ENCODE peak calls at places on chromosomes 4 and X, in ten cellular contexts. G, C, F, B, L, M, O, V, H and E are unnamed samples.

GRCh38 chr4:80538276-80538926 is 202.9 kb downstream of the CFAP299 start:
- DNase-seq in G (no peak), C (no peak), F (peak), B (no peak), L (no peak), M (no peak), O (no peak), V (no peak), H (no peak), E (peak)

GRCh38 chr4:119113033-119113655 is 22.5 kb upstream of the MYOZ2 start:
- DNase-seq in G (no peak), C (no peak), F (peak), B (no peak), L (no peak), M (no peak), O (no peak), V (no peak), H (no peak), E (peak)

GRCh38 chr4:165517216-165517615 is 138.4 kb downstream of the CPE start:
- DNase-seq in G (no peak), C (no peak), F (no peak), B (no peak), L (no peak), M (no peak), O (no peak), V (no peak), H (no peak), E (no peak)

GRCh38 chr4:158884280-158884679 is 115.5 kb downstream of the FNIP2 start:
- DNase-seq in G (no peak), C (no peak), F (peak), B (no peak), L (no peak), M (no peak), O (no peak), V (no peak), H (no peak), E (no peak)

GRCh38 chr4:110636677-110637407 is 14.0 kb upstream of the PITX2 start:
- DNase-seq in G (no peak), C (no peak), F (peak), B (no peak), L (peak), M (no peak), O (no peak), V (no peak), H (no peak), E (peak)

GRCh38 chr4:184350964-184351363 is 123.4 kb downstream of the IRF2 start:
- DNase-seq in G (no peak), C (no peak), F (no peak), B (no peak), L (no peak), M (no peak), O (no peak), V (no peak), H (no peak), E (no peak)

GRCh38 chrX:43693602-43694406 is 37.7 kb downstream of the MAOA start:
- DNase-seq in G (no peak), C (no peak), F (peak), B (no peak), L (no peak), M (no peak), O (no peak), V (no peak), H (no peak), E (peak)

GRCh38 chr4:120843840-120844527 is 78.5 kb downstream of the PRDM5 start:
- DNase-seq in G (no peak), C (no peak), F (no peak), B (no peak), L (peak), M (no peak), O (no peak), V (peak), H (no peak), E (no peak)

GRCh38 chr4:123278755-123279154 is 117.8 kb upstream of the SPRY1 start:
- DNase-seq in G (no peak), C (no peak), F (peak), B (no peak), L (no peak), M (no peak), O (no peak), V (no peak), H (no peak), E (peak)

GRCh38 chr4:184668511-184669114 is 19.1 kb downstream of the PRIMPOL start:
- DNase-seq in G (no peak), C (no peak), F (peak), B (no peak), L (no peak), M (no peak), O (no peak), V (no peak), H (no peak), E (no peak)